ENCODE peak calls at places on chromosomes 6 and 20, in ten cellular contexts. One of them, this sample, is unnamed.
A peak's percentile ranks its signal among the peaks of the same experiment; 100 is the strongest.

GRCh38 chr20:14860410-14860814 is 523.0 kb upstream of the FLRT3 start:
- DNase-seq in nucleus accumbens: peak; percentile 1
- DNase-seq in T-helper 2 cell: no peak
- DNase-seq in HEK293T: no peak
- DNase-seq in ACHN: no peak
- DNase-seq in GM23248: no peak
- DNase-seq in ascending aorta: no peak
- DNase-seq in brain microvascular endothelial cell: no peak
- DNase-seq in CD8-positive, alpha-beta memory T cell: no peak
- DNase-seq in HFF-Myc: no peak
- DNase-seq in this sample: no peak

GRCh38 chr6:106724848-106725247 is 95.5 kb downstream of the QRSL1 start:
- DNase-seq in nucleus accumbens: no peak
- DNase-seq in T-helper 2 cell: no peak
- DNase-seq in HEK293T: no peak
- DNase-seq in ACHN: peak; percentile 84
- DNase-seq in GM23248: no peak
- DNase-seq in ascending aorta: no peak
- DNase-seq in brain microvascular endothelial cell: no peak
- DNase-seq in CD8-positive, alpha-beta memory T cell: no peak
- DNase-seq in HFF-Myc: no peak
- DNase-seq in this sample: no peak

GRCh38 chr6:136822051-136822378 is 377 bp upstream of the PEX7 start:
- DNase-seq in nucleus accumbens: no peak
- DNase-seq in T-helper 2 cell: no peak
- DNase-seq in HEK293T: peak; percentile 14
- DNase-seq in ACHN: no peak
- DNase-seq in GM23248: peak; percentile 84
- DNase-seq in ascending aorta: no peak
- DNase-seq in brain microvascular endothelial cell: no peak
- DNase-seq in CD8-positive, alpha-beta memory T cell: no peak
- DNase-seq in HFF-Myc: no peak
- DNase-seq in this sample: peak; percentile 14

GRCh38 chr6:113055086-113055485 is 708.0 kb downstream of the RFPL4B start:
- DNase-seq in nucleus accumbens: no peak
- DNase-seq in T-helper 2 cell: no peak
- DNase-seq in HEK293T: no peak
- DNase-seq in ACHN: no peak
- DNase-seq in GM23248: no peak
- DNase-seq in ascending aorta: no peak
- DNase-seq in brain microvascular endothelial cell: no peak
- DNase-seq in CD8-positive, alpha-beta memory T cell: no peak
- DNase-seq in HFF-Myc: no peak
- DNase-seq in this sample: no peak

GRCh38 chr20:22579119-22579427 is 5.3 kb downstream of the FOXA2 start:
- DNase-seq in nucleus accumbens: no peak
- DNase-seq in T-helper 2 cell: no peak
- DNase-seq in HEK293T: no peak
- DNase-seq in ACHN: no peak
- DNase-seq in GM23248: no peak
- DNase-seq in ascending aorta: no peak
- DNase-seq in brain microvascular endothelial cell: no peak
- DNase-seq in CD8-positive, alpha-beta memory T cell: no peak
- DNase-seq in HFF-Myc: no peak
- DNase-seq in this sample: no peak

GRCh38 chr20:25036331-25036936 is 21.5 kb downstream of the ACSS1 start:
- DNase-seq in nucleus accumbens: no peak
- DNase-seq in T-helper 2 cell: no peak
- DNase-seq in HEK293T: no peak
- DNase-seq in ACHN: no peak
- DNase-seq in GM23248: no peak
- DNase-seq in ascending aorta: no peak
- DNase-seq in brain microvascular endothelial cell: no peak
- DNase-seq in CD8-positive, alpha-beta memory T cell: no peak
- DNase-seq in HFF-Myc: no peak
- DNase-seq in this sample: no peak

GRCh38 chr6:44266347-44266746 is 996 bp upstream of the NFKBIE start:
- DNase-seq in nucleus accumbens: no peak
- DNase-seq in T-helper 2 cell: no peak
- DNase-seq in HEK293T: no peak
- DNase-seq in ACHN: no peak
- DNase-seq in GM23248: no peak
- DNase-seq in ascending aorta: no peak
- DNase-seq in brain microvascular endothelial cell: no peak
- DNase-seq in CD8-positive, alpha-beta memory T cell: no peak
- DNase-seq in HFF-Myc: no peak
- DNase-seq in this sample: no peak

GRCh38 chr20:41167118-41167470 is 29.8 kb downstream of the PLCG1 start:
- DNase-seq in nucleus accumbens: no peak
- DNase-seq in T-helper 2 cell: no peak
- DNase-seq in HEK293T: no peak
- DNase-seq in ACHN: no peak
- DNase-seq in GM23248: no peak
- DNase-seq in ascending aorta: no peak
- DNase-seq in brain microvascular endothelial cell: no peak
- DNase-seq in CD8-positive, alpha-beta memory T cell: no peak
- DNase-seq in HFF-Myc: no peak
- DNase-seq in this sample: no peak

GRCh38 chr6:39361657-39362486 is 39.4 kb upstream of the KCNK16 start:
- DNase-seq in nucleus accumbens: no peak
- DNase-seq in T-helper 2 cell: no peak
- DNase-seq in HEK293T: peak; percentile 83
- DNase-seq in ACHN: peak; percentile 49
- DNase-seq in GM23248: peak; percentile 86
- DNase-seq in ascending aorta: no peak
- DNase-seq in brain microvascular endothelial cell: peak; percentile 64
- DNase-seq in CD8-positive, alpha-beta memory T cell: peak; percentile 16
- DNase-seq in HFF-Myc: peak; percentile 54
- DNase-seq in this sample: no peak

GRCh38 chr20:11544029-11544678 is 373.5 kb upstream of the BTBD3 start:
- DNase-seq in nucleus accumbens: no peak
- DNase-seq in T-helper 2 cell: no peak
- DNase-seq in HEK293T: peak; percentile 30
- DNase-seq in ACHN: peak; percentile 77
- DNase-seq in GM23248: peak; percentile 67
- DNase-seq in ascending aorta: no peak
- DNase-seq in brain microvascular endothelial cell: peak; percentile 76
- DNase-seq in CD8-positive, alpha-beta memory T cell: no peak
- DNase-seq in HFF-Myc: peak; percentile 48
- DNase-seq in this sample: peak; percentile 52

GRCh38 chr6:56370591-56371198 is 123.3 kb upstream of the COL21A1 start:
- DNase-seq in nucleus accumbens: no peak
- DNase-seq in T-helper 2 cell: no peak
- DNase-seq in HEK293T: no peak
- DNase-seq in ACHN: peak; percentile 51
- DNase-seq in GM23248: peak; percentile 91
- DNase-seq in ascending aorta: no peak
- DNase-seq in brain microvascular endothelial cell: peak; percentile 65
- DNase-seq in CD8-positive, alpha-beta memory T cell: no peak
- DNase-seq in HFF-Myc: peak; percentile 84
- DNase-seq in this sample: peak; percentile 98

GRCh38 chr6:1553562-1554088 is 56.1 kb upstream of the FOXC1 start:
- DNase-seq in nucleus accumbens: no peak
- DNase-seq in T-helper 2 cell: no peak
- DNase-seq in HEK293T: no peak
- DNase-seq in ACHN: no peak
- DNase-seq in GM23248: peak; percentile 31
- DNase-seq in ascending aorta: no peak
- DNase-seq in brain microvascular endothelial cell: no peak
- DNase-seq in CD8-positive, alpha-beta memory T cell: no peak
- DNase-seq in HFF-Myc: no peak
- DNase-seq in this sample: no peak

GRCh38 chr20:24770628-24771556 is 178.2 kb upstream of the CST7 start:
- DNase-seq in nucleus accumbens: no peak
- DNase-seq in T-helper 2 cell: no peak
- DNase-seq in HEK293T: no peak
- DNase-seq in ACHN: no peak
- DNase-seq in GM23248: no peak
- DNase-seq in ascending aorta: no peak
- DNase-seq in brain microvascular endothelial cell: no peak
- DNase-seq in CD8-positive, alpha-beta memory T cell: no peak
- DNase-seq in HFF-Myc: no peak
- DNase-seq in this sample: no peak

GRCh38 chr6:35451354-35452185 is 568 bp upstream of the FANCE start:
- DNase-seq in nucleus accumbens: no peak
- DNase-seq in T-helper 2 cell: no peak
- DNase-seq in HEK293T: no peak
- DNase-seq in ACHN: no peak
- DNase-seq in GM23248: no peak
- DNase-seq in ascending aorta: no peak
- DNase-seq in brain microvascular endothelial cell: no peak
- DNase-seq in CD8-positive, alpha-beta memory T cell: no peak
- DNase-seq in HFF-Myc: no peak
- DNase-seq in this sample: no peak

GRCh38 chr20:51463998-51464397 is 78.5 kb downstream of the NFATC2 start:
- DNase-seq in nucleus accumbens: no peak
- DNase-seq in T-helper 2 cell: no peak
- DNase-seq in HEK293T: no peak
- DNase-seq in ACHN: no peak
- DNase-seq in GM23248: no peak
- DNase-seq in ascending aorta: no peak
- DNase-seq in brain microvascular endothelial cell: no peak
- DNase-seq in CD8-positive, alpha-beta memory T cell: no peak
- DNase-seq in HFF-Myc: no peak
- DNase-seq in this sample: no peak

GRCh38 chr20:40678286-40678835 is 10.7 kb downstream of the MAFB start:
- DNase-seq in nucleus accumbens: no peak
- DNase-seq in T-helper 2 cell: no peak
- DNase-seq in HEK293T: no peak
- DNase-seq in ACHN: no peak
- DNase-seq in GM23248: no peak
- DNase-seq in ascending aorta: no peak
- DNase-seq in brain microvascular endothelial cell: no peak
- DNase-seq in CD8-positive, alpha-beta memory T cell: no peak
- DNase-seq in HFF-Myc: no peak
- DNase-seq in this sample: no peak

GRCh38 chr6:146819596-146820320 is 221.0 kb downstream of the ADGB start:
- DNase-seq in nucleus accumbens: no peak
- DNase-seq in T-helper 2 cell: no peak
- DNase-seq in HEK293T: no peak
- DNase-seq in ACHN: no peak
- DNase-seq in GM23248: no peak
- DNase-seq in ascending aorta: no peak
- DNase-seq in brain microvascular endothelial cell: peak; percentile 69
- DNase-seq in CD8-positive, alpha-beta memory T cell: no peak
- DNase-seq in HFF-Myc: no peak
- DNase-seq in this sample: no peak

GRCh38 chr6:125574604-125575003 is 174.8 kb upstream of the HEY2 start:
- DNase-seq in nucleus accumbens: no peak
- DNase-seq in T-helper 2 cell: no peak
- DNase-seq in HEK293T: no peak
- DNase-seq in ACHN: no peak
- DNase-seq in GM23248: no peak
- DNase-seq in ascending aorta: no peak
- DNase-seq in brain microvascular endothelial cell: no peak
- DNase-seq in CD8-positive, alpha-beta memory T cell: no peak
- DNase-seq in HFF-Myc: no peak
- DNase-seq in this sample: no peak

GRCh38 chr20:36865076-36865860 is 10.7 kb upstream of the TLDC2 start:
- DNase-seq in nucleus accumbens: no peak
- DNase-seq in T-helper 2 cell: no peak
- DNase-seq in HEK293T: no peak
- DNase-seq in ACHN: no peak
- DNase-seq in GM23248: no peak
- DNase-seq in ascending aorta: no peak
- DNase-seq in brain microvascular endothelial cell: no peak
- DNase-seq in CD8-positive, alpha-beta memory T cell: no peak
- DNase-seq in HFF-Myc: no peak
- DNase-seq in this sample: no peak

GRCh38 chr6:137549106-137549505 is 54.9 kb upstream of the OLIG3 start:
- DNase-seq in nucleus accumbens: no peak
- DNase-seq in T-helper 2 cell: no peak
- DNase-seq in HEK293T: no peak
- DNase-seq in ACHN: no peak
- DNase-seq in GM23248: no peak
- DNase-seq in ascending aorta: no peak
- DNase-seq in brain microvascular endothelial cell: no peak
- DNase-seq in CD8-positive, alpha-beta memory T cell: no peak
- DNase-seq in HFF-Myc: no peak
- DNase-seq in this sample: no peak

GRCh38 chr6:142696123-142696522 is 248.9 kb downstream of the HIVEP2 start:
- DNase-seq in nucleus accumbens: no peak
- DNase-seq in T-helper 2 cell: no peak
- DNase-seq in HEK293T: no peak
- DNase-seq in ACHN: no peak
- DNase-seq in GM23248: peak; percentile 23
- DNase-seq in ascending aorta: no peak
- DNase-seq in brain microvascular endothelial cell: no peak
- DNase-seq in CD8-positive, alpha-beta memory T cell: no peak
- DNase-seq in HFF-Myc: no peak
- DNase-seq in this sample: no peak

GRCh38 chr6:146898888-146899227 is 300.1 kb downstream of the ADGB start:
- DNase-seq in nucleus accumbens: no peak
- DNase-seq in T-helper 2 cell: no peak
- DNase-seq in HEK293T: no peak
- DNase-seq in ACHN: no peak
- DNase-seq in GM23248: no peak
- DNase-seq in ascending aorta: no peak
- DNase-seq in brain microvascular endothelial cell: no peak
- DNase-seq in CD8-positive, alpha-beta memory T cell: no peak
- DNase-seq in HFF-Myc: no peak
- DNase-seq in this sample: no peak

GRCh38 chr6:149045404-149045803 is 272.1 kb upstream of the TAB2 start:
- DNase-seq in nucleus accumbens: no peak
- DNase-seq in T-helper 2 cell: no peak
- DNase-seq in HEK293T: no peak
- DNase-seq in ACHN: no peak
- DNase-seq in GM23248: no peak
- DNase-seq in ascending aorta: no peak
- DNase-seq in brain microvascular endothelial cell: no peak
- DNase-seq in CD8-positive, alpha-beta memory T cell: no peak
- DNase-seq in HFF-Myc: no peak
- DNase-seq in this sample: no peak

GRCh38 chr6:90765491-90765890 is 178.6 kb upstream of the MAP3K7 start:
- DNase-seq in nucleus accumbens: no peak
- DNase-seq in T-helper 2 cell: no peak
- DNase-seq in HEK293T: no peak
- DNase-seq in ACHN: no peak
- DNase-seq in GM23248: no peak
- DNase-seq in ascending aorta: no peak
- DNase-seq in brain microvascular endothelial cell: no peak
- DNase-seq in CD8-positive, alpha-beta memory T cell: no peak
- DNase-seq in HFF-Myc: no peak
- DNase-seq in this sample: no peak